ENCODE peak calls at places on chromosomes 12 and 14, in seven cellular contexts. One of them, this sample, is unnamed.

GRCh38 chr12:53077030-53077429 is 2.2 kb downstream of the SPRYD3 start:
- DNase-seq in A549: no peak
- DNase-seq in progenitor cell of endocrine pancreas: peak
- DNase-seq in activated CD8-positive, alpha-beta T cell treated with anti-CD3 and anti-CD28 coated beads, Interleukin-2, amount 10 ng/mL, durations not matched to agents 7 days and 5 days: no peak
- DNase-seq in CD8-positive, alpha-beta memory T cell: no peak
- DNase-seq in GM13977: no peak
- DNase-seq in globus pallidus: no peak
- DNase-seq in this sample: no peak

GRCh38 chr12:98371419-98371818 is 144.0 kb upstream of the TMPO start:
- DNase-seq in A549: no peak
- DNase-seq in progenitor cell of endocrine pancreas: no peak
- DNase-seq in activated CD8-positive, alpha-beta T cell treated with anti-CD3 and anti-CD28 coated beads, Interleukin-2, amount 10 ng/mL, durations not matched to agents 7 days and 5 days: peak
- DNase-seq in CD8-positive, alpha-beta memory T cell: no peak
- DNase-seq in GM13977: no peak
- DNase-seq in globus pallidus: no peak
- DNase-seq in this sample: no peak

GRCh38 chr12:80941916-80942315 is 4.2 kb upstream of the LIN7A start:
- DNase-seq in A549: no peak
- DNase-seq in progenitor cell of endocrine pancreas: no peak
- DNase-seq in activated CD8-positive, alpha-beta T cell treated with anti-CD3 and anti-CD28 coated beads, Interleukin-2, amount 10 ng/mL, durations not matched to agents 7 days and 5 days: no peak
- DNase-seq in CD8-positive, alpha-beta memory T cell: no peak
- DNase-seq in GM13977: no peak
- DNase-seq in globus pallidus: no peak
- DNase-seq in this sample: no peak

GRCh38 chr14:84112589-84112988 is 1417.4 kb upstream of the FLRT2 start:
- DNase-seq in A549: no peak
- DNase-seq in progenitor cell of endocrine pancreas: no peak
- DNase-seq in activated CD8-positive, alpha-beta T cell treated with anti-CD3 and anti-CD28 coated beads, Interleukin-2, amount 10 ng/mL, durations not matched to agents 7 days and 5 days: no peak
- DNase-seq in CD8-positive, alpha-beta memory T cell: no peak
- DNase-seq in GM13977: no peak
- DNase-seq in globus pallidus: no peak
- DNase-seq in this sample: no peak

GRCh38 chr14:24408764-24409163 is 10.0 kb downstream of the NYNRIN start:
- DNase-seq in A549: no peak
- DNase-seq in progenitor cell of endocrine pancreas: no peak
- DNase-seq in activated CD8-positive, alpha-beta T cell treated with anti-CD3 and anti-CD28 coated beads, Interleukin-2, amount 10 ng/mL, durations not matched to agents 7 days and 5 days: no peak
- DNase-seq in CD8-positive, alpha-beta memory T cell: no peak
- DNase-seq in GM13977: no peak
- DNase-seq in globus pallidus: no peak
- DNase-seq in this sample: no peak

GRCh38 chr14:88191605-88192004 is 131.5 kb downstream of the KCNK10 start:
- DNase-seq in A549: no peak
- DNase-seq in progenitor cell of endocrine pancreas: no peak
- DNase-seq in activated CD8-positive, alpha-beta T cell treated with anti-CD3 and anti-CD28 coated beads, Interleukin-2, amount 10 ng/mL, durations not matched to agents 7 days and 5 days: no peak
- DNase-seq in CD8-positive, alpha-beta memory T cell: no peak
- DNase-seq in GM13977: no peak
- DNase-seq in globus pallidus: no peak
- DNase-seq in this sample: no peak

GRCh38 chr12:19967486-19967885 is 400.9 kb upstream of the PDE3A start:
- DNase-seq in A549: peak
- DNase-seq in progenitor cell of endocrine pancreas: no peak
- DNase-seq in activated CD8-positive, alpha-beta T cell treated with anti-CD3 and anti-CD28 coated beads, Interleukin-2, amount 10 ng/mL, durations not matched to agents 7 days and 5 days: no peak
- DNase-seq in CD8-positive, alpha-beta memory T cell: no peak
- DNase-seq in GM13977: no peak
- DNase-seq in globus pallidus: no peak
- DNase-seq in this sample: no peak

GRCh38 chr12:10563002-10563401 is 50.4 kb downstream of the MAGOHB start:
- DNase-seq in A549: no peak
- DNase-seq in progenitor cell of endocrine pancreas: no peak
- DNase-seq in activated CD8-positive, alpha-beta T cell treated with anti-CD3 and anti-CD28 coated beads, Interleukin-2, amount 10 ng/mL, durations not matched to agents 7 days and 5 days: no peak
- DNase-seq in CD8-positive, alpha-beta memory T cell: no peak
- DNase-seq in GM13977: no peak
- DNase-seq in globus pallidus: no peak
- DNase-seq in this sample: no peak

GRCh38 chr14:98368916-98369315 is 903.1 kb downstream of the BCL11B start:
- DNase-seq in A549: no peak
- DNase-seq in progenitor cell of endocrine pancreas: no peak
- DNase-seq in activated CD8-positive, alpha-beta T cell treated with anti-CD3 and anti-CD28 coated beads, Interleukin-2, amount 10 ng/mL, durations not matched to agents 7 days and 5 days: no peak
- DNase-seq in CD8-positive, alpha-beta memory T cell: no peak
- DNase-seq in GM13977: no peak
- DNase-seq in globus pallidus: no peak
- DNase-seq in this sample: no peak

GRCh38 chr12:92668739-92669138 is 34.0 kb upstream of the PLEKHG7 start:
- DNase-seq in A549: no peak
- DNase-seq in progenitor cell of endocrine pancreas: no peak
- DNase-seq in activated CD8-positive, alpha-beta T cell treated with anti-CD3 and anti-CD28 coated beads, Interleukin-2, amount 10 ng/mL, durations not matched to agents 7 days and 5 days: no peak
- DNase-seq in CD8-positive, alpha-beta memory T cell: no peak
- DNase-seq in GM13977: no peak
- DNase-seq in globus pallidus: no peak
- DNase-seq in this sample: no peak

GRCh38 chr14:63922696-63923421 is 70.1 kb downstream of the SYNE2 start:
- DNase-seq in A549: peak
- DNase-seq in progenitor cell of endocrine pancreas: no peak
- DNase-seq in activated CD8-positive, alpha-beta T cell treated with anti-CD3 and anti-CD28 coated beads, Interleukin-2, amount 10 ng/mL, durations not matched to agents 7 days and 5 days: no peak
- DNase-seq in CD8-positive, alpha-beta memory T cell: no peak
- DNase-seq in GM13977: no peak
- DNase-seq in globus pallidus: no peak
- DNase-seq in this sample: no peak

GRCh38 chr12:108517288-108518100 is 2.4 kb downstream of the FICD start:
- DNase-seq in A549: no peak
- DNase-seq in progenitor cell of endocrine pancreas: no peak
- DNase-seq in activated CD8-positive, alpha-beta T cell treated with anti-CD3 and anti-CD28 coated beads, Interleukin-2, amount 10 ng/mL, durations not matched to agents 7 days and 5 days: no peak
- DNase-seq in CD8-positive, alpha-beta memory T cell: no peak
- DNase-seq in GM13977: no peak
- DNase-seq in globus pallidus: no peak
- DNase-seq in this sample: no peak

GRCh38 chr12:117155278-117156060 is 34.8 kb downstream of the FBXO21 start:
- DNase-seq in A549: peak
- DNase-seq in progenitor cell of endocrine pancreas: peak
- DNase-seq in activated CD8-positive, alpha-beta T cell treated with anti-CD3 and anti-CD28 coated beads, Interleukin-2, amount 10 ng/mL, durations not matched to agents 7 days and 5 days: peak
- DNase-seq in CD8-positive, alpha-beta memory T cell: peak
- DNase-seq in GM13977: peak
- DNase-seq in globus pallidus: no peak
- DNase-seq in this sample: no peak

GRCh38 chr12:129193263-129193871 is 340.1 kb downstream of the GLT1D1 start:
- DNase-seq in A549: peak
- DNase-seq in progenitor cell of endocrine pancreas: no peak
- DNase-seq in activated CD8-positive, alpha-beta T cell treated with anti-CD3 and anti-CD28 coated beads, Interleukin-2, amount 10 ng/mL, durations not matched to agents 7 days and 5 days: peak
- DNase-seq in CD8-positive, alpha-beta memory T cell: no peak
- DNase-seq in GM13977: peak
- DNase-seq in globus pallidus: no peak
- DNase-seq in this sample: no peak

GRCh38 chr14:24339284-24340151 is at the start of gene RIPK3:
- DNase-seq in A549: no peak
- DNase-seq in progenitor cell of endocrine pancreas: no peak
- DNase-seq in activated CD8-positive, alpha-beta T cell treated with anti-CD3 and anti-CD28 coated beads, Interleukin-2, amount 10 ng/mL, durations not matched to agents 7 days and 5 days: peak
- DNase-seq in CD8-positive, alpha-beta memory T cell: peak
- DNase-seq in GM13977: peak
- DNase-seq in globus pallidus: no peak
- DNase-seq in this sample: no peak

GRCh38 chr14:77027538-77028383 is 747 bp downstream of the IRF2BPL start:
- DNase-seq in A549: peak
- DNase-seq in progenitor cell of endocrine pancreas: peak
- DNase-seq in activated CD8-positive, alpha-beta T cell treated with anti-CD3 and anti-CD28 coated beads, Interleukin-2, amount 10 ng/mL, durations not matched to agents 7 days and 5 days: peak
- DNase-seq in CD8-positive, alpha-beta memory T cell: peak
- DNase-seq in GM13977: peak
- DNase-seq in globus pallidus: peak
- DNase-seq in this sample: no peak

GRCh38 chr12:51748235-51748634 is 100.3 kb downstream of the FIGNL2 start:
- DNase-seq in A549: no peak
- DNase-seq in progenitor cell of endocrine pancreas: no peak
- DNase-seq in activated CD8-positive, alpha-beta T cell treated with anti-CD3 and anti-CD28 coated beads, Interleukin-2, amount 10 ng/mL, durations not matched to agents 7 days and 5 days: no peak
- DNase-seq in CD8-positive, alpha-beta memory T cell: no peak
- DNase-seq in GM13977: no peak
- DNase-seq in globus pallidus: no peak
- DNase-seq in this sample: no peak

GRCh38 chr12:19894049-19894448 is 454.8 kb downstream of the AEBP2 start:
- DNase-seq in A549: no peak
- DNase-seq in progenitor cell of endocrine pancreas: no peak
- DNase-seq in activated CD8-positive, alpha-beta T cell treated with anti-CD3 and anti-CD28 coated beads, Interleukin-2, amount 10 ng/mL, durations not matched to agents 7 days and 5 days: no peak
- DNase-seq in CD8-positive, alpha-beta memory T cell: no peak
- DNase-seq in GM13977: peak
- DNase-seq in globus pallidus: no peak
- DNase-seq in this sample: no peak

GRCh38 chr12:55899035-55899434 is 28.7 kb downstream of the PYM1 start:
- DNase-seq in A549: no peak
- DNase-seq in progenitor cell of endocrine pancreas: no peak
- DNase-seq in activated CD8-positive, alpha-beta T cell treated with anti-CD3 and anti-CD28 coated beads, Interleukin-2, amount 10 ng/mL, durations not matched to agents 7 days and 5 days: no peak
- DNase-seq in CD8-positive, alpha-beta memory T cell: no peak
- DNase-seq in GM13977: no peak
- DNase-seq in globus pallidus: no peak
- DNase-seq in this sample: no peak

GRCh38 chr14:105325716-105326567 is 11.4 kb downstream of the PACS2 start:
- DNase-seq in A549: no peak
- DNase-seq in progenitor cell of endocrine pancreas: no peak
- DNase-seq in activated CD8-positive, alpha-beta T cell treated with anti-CD3 and anti-CD28 coated beads, Interleukin-2, amount 10 ng/mL, durations not matched to agents 7 days and 5 days: no peak
- DNase-seq in CD8-positive, alpha-beta memory T cell: no peak
- DNase-seq in GM13977: no peak
- DNase-seq in globus pallidus: no peak
- DNase-seq in this sample: no peak

GRCh38 chr12:47791874-47792273 is 18.8 kb downstream of the SLC48A1 start:
- DNase-seq in A549: no peak
- DNase-seq in progenitor cell of endocrine pancreas: no peak
- DNase-seq in activated CD8-positive, alpha-beta T cell treated with anti-CD3 and anti-CD28 coated beads, Interleukin-2, amount 10 ng/mL, durations not matched to agents 7 days and 5 days: no peak
- DNase-seq in CD8-positive, alpha-beta memory T cell: no peak
- DNase-seq in GM13977: no peak
- DNase-seq in globus pallidus: no peak
- DNase-seq in this sample: no peak